ENCODE peak calls at places on chromosomes 4 and X, in four cellular contexts. One of them, this sample, is unnamed.

GRCh38 chrX:130047416-130047815 is 62.9 kb downstream of the ELF4 start:
- DNase-seq in HepG2: no peak
- DNase-seq in K562: no peak
- DNase-seq in H1: no peak
- DNase-seq in this sample: no peak

GRCh38 chrX:11287505-11287904 is 5.7 kb upstream of the AMELX start:
- DNase-seq in HepG2: no peak
- DNase-seq in K562: no peak
- DNase-seq in H1: no peak
- DNase-seq in this sample: no peak

GRCh38 chrX:67558267-67558666 is 14.4 kb downstream of the AR start:
- DNase-seq in HepG2: no peak
- DNase-seq in K562: no peak
- DNase-seq in H1: no peak
- DNase-seq in this sample: no peak

GRCh38 chr4:174154455-174154854 is 129.0 kb downstream of the FBXO8 start:
- DNase-seq in HepG2: no peak
- DNase-seq in K562: peak; percentile 64
- DNase-seq in H1: no peak
- DNase-seq in this sample: peak; percentile 43

GRCh38 chrX:369563-370101 is 17.1 kb downstream of the PPP2R3B start:
- DNase-seq in HepG2: no peak
- DNase-seq in K562: no peak
- DNase-seq in H1: no peak
- DNase-seq in this sample: no peak

GRCh38 chr4:38189445-38189844 is 229.2 kb downstream of the PTTG2 start:
- DNase-seq in HepG2: peak; percentile 65
- DNase-seq in K562: peak; percentile 67
- DNase-seq in H1: no peak
- DNase-seq in this sample: peak; percentile 74

GRCh38 chr4:128298129-128298758 is 10.6 kb upstream of the PGRMC2 start:
- DNase-seq in HepG2: no peak
- DNase-seq in K562: no peak
- DNase-seq in H1: no peak
- DNase-seq in this sample: no peak

GRCh38 chr4:79650217-79650616 is 242.2 kb upstream of the GK2 start:
- DNase-seq in HepG2: no peak
- DNase-seq in K562: no peak
- DNase-seq in H1: no peak
- DNase-seq in this sample: no peak

GRCh38 chrX:154539077-154539476 is 7.6 kb downstream of the G6PD start:
- DNase-seq in HepG2: no peak
- DNase-seq in K562: no peak
- DNase-seq in H1: no peak
- DNase-seq in this sample: no peak

GRCh38 chr4:138330531-138330930 is 88.4 kb upstream of the SLC7A11 start:
- DNase-seq in HepG2: no peak
- DNase-seq in K562: no peak
- DNase-seq in H1: no peak
- DNase-seq in this sample: no peak

GRCh38 chrX:41723305-41723704 is 676 bp upstream of the GPR82 start:
- DNase-seq in HepG2: no peak
- DNase-seq in K562: no peak
- DNase-seq in H1: no peak
- DNase-seq in this sample: no peak

GRCh38 chr4:132297346-132297745 is 851.7 kb upstream of the PCDH10 start:
- DNase-seq in HepG2: no peak
- DNase-seq in K562: no peak
- DNase-seq in H1: no peak
- DNase-seq in this sample: no peak

GRCh38 chrX:80206647-80207046 is 192.1 kb downstream of the TBX22 start:
- DNase-seq in HepG2: no peak
- DNase-seq in K562: peak; percentile 27
- DNase-seq in H1: no peak
- DNase-seq in this sample: no peak

GRCh38 chr4:87257523-87257922 is 37.1 kb upstream of the KLHL8 start:
- DNase-seq in HepG2: no peak
- DNase-seq in K562: no peak
- DNase-seq in H1: no peak
- DNase-seq in this sample: no peak

GRCh38 chr4:181528570-181529184 is 714.5 kb upstream of the TENM3 start:
- DNase-seq in HepG2: peak; percentile 56
- DNase-seq in K562: peak; percentile 59
- DNase-seq in H1: peak; percentile 89
- DNase-seq in this sample: peak; percentile 2

GRCh38 chr4:140141196-140141845 is 12.7 kb downstream of the MAML3 start:
- DNase-seq in HepG2: no peak
- DNase-seq in K562: no peak
- DNase-seq in H1: no peak
- DNase-seq in this sample: no peak

GRCh38 chr4:119946359-119946758 is 120.3 kb downstream of the MAD2L1 start:
- DNase-seq in HepG2: no peak
- DNase-seq in K562: no peak
- DNase-seq in H1: no peak
- DNase-seq in this sample: no peak

GRCh38 chr4:175745340-175745739 is 66.7 kb downstream of the GPM6A start:
- DNase-seq in HepG2: no peak
- DNase-seq in K562: no peak
- DNase-seq in H1: no peak
- DNase-seq in this sample: no peak

GRCh38 chrX:17826609-17827496 is 34.2 kb downstream of the RAI2 start:
- DNase-seq in HepG2: no peak
- DNase-seq in K562: no peak
- DNase-seq in H1: no peak
- DNase-seq in this sample: no peak

GRCh38 chrX:135707880-135708279 is 5.6 kb upstream of the CT45A1 start:
- DNase-seq in HepG2: peak; percentile 31
- DNase-seq in K562: peak; percentile 82
- DNase-seq in H1: peak; percentile 49
- DNase-seq in this sample: peak; percentile 8

GRCh38 chr4:8384397-8385060 is 56.0 kb downstream of the ACOX3 start:
- DNase-seq in HepG2: no peak
- DNase-seq in K562: no peak
- DNase-seq in H1: no peak
- DNase-seq in this sample: no peak

GRCh38 chr4:186789671-186790070 is 66.0 kb upstream of the FAT1 start:
- DNase-seq in HepG2: no peak
- DNase-seq in K562: no peak
- DNase-seq in H1: no peak
- DNase-seq in this sample: no peak

GRCh38 chr4:105785792-105786191 is 77.2 kb downstream of the GSTCD start:
- DNase-seq in HepG2: no peak
- DNase-seq in K562: no peak
- DNase-seq in H1: no peak
- DNase-seq in this sample: no peak

GRCh38 chr4:38411092-38411491 is 252.9 kb upstream of the KLF3 start:
- DNase-seq in HepG2: no peak
- DNase-seq in K562: no peak
- DNase-seq in H1: no peak
- DNase-seq in this sample: no peak

GRCh38 chr4:87011340-87012034 is 76.7 kb downstream of the AFF1 start:
- DNase-seq in HepG2: no peak
- DNase-seq in K562: peak; percentile 84
- DNase-seq in H1: no peak
- DNase-seq in this sample: peak; percentile 80

GRCh38 chrX:20026278-20026677 is 35.4 kb upstream of the BCLAF3 start:
- DNase-seq in HepG2: peak; percentile 50
- DNase-seq in K562: no peak
- DNase-seq in H1: no peak
- DNase-seq in this sample: peak; percentile 17

GRCh38 chr4:53840643-53841042 is 223.8 kb downstream of the CHIC2 start:
- DNase-seq in HepG2: no peak
- DNase-seq in K562: no peak
- DNase-seq in H1: no peak
- DNase-seq in this sample: peak; percentile 1

GRCh38 chrX:19991350-19991718 is 473 bp upstream of the BCLAF3 start:
- DNase-seq in HepG2: no peak
- DNase-seq in K562: no peak
- DNase-seq in H1: no peak
- DNase-seq in this sample: no peak

GRCh38 chr4:64402684-64403083 is 6.6 kb downstream of the TECRL start:
- DNase-seq in HepG2: no peak
- DNase-seq in K562: no peak
- DNase-seq in H1: no peak
- DNase-seq in this sample: no peak

GRCh38 chr4:1797861-1798529 is 4.9 kb downstream of the FGFR3 start:
- DNase-seq in HepG2: peak; percentile 60
- DNase-seq in K562: no peak
- DNase-seq in H1: no peak
- DNase-seq in this sample: no peak

GRCh38 chr4:29405151-29405550 is 1315.0 kb upstream of the PCDH7 start:
- DNase-seq in HepG2: no peak
- DNase-seq in K562: no peak
- DNase-seq in H1: no peak
- DNase-seq in this sample: no peak

GRCh38 chr4:61376301-61376700 is 176.2 kb downstream of the ADGRL3 start:
- DNase-seq in HepG2: no peak
- DNase-seq in K562: no peak
- DNase-seq in H1: no peak
- DNase-seq in this sample: no peak

GRCh38 chr4:116180056-116180690 is 905.2 kb downstream of the TRAM1L1 start:
- DNase-seq in HepG2: no peak
- DNase-seq in K562: peak; percentile 14
- DNase-seq in H1: no peak
- DNase-seq in this sample: peak; percentile 9

GRCh38 chr4:5959221-5959982 is 58.8 kb downstream of the C4orf50 start:
- DNase-seq in HepG2: no peak
- DNase-seq in K562: no peak
- DNase-seq in H1: no peak
- DNase-seq in this sample: no peak
- TF ChIP-seq MAFK in HepG2: no peak
- TF ChIP-seq MAFK in K562: no peak
- TF ChIP-seq MAFK in H1: no peak
- TF ChIP-seq MAFK in this sample: no peak

DNA sequence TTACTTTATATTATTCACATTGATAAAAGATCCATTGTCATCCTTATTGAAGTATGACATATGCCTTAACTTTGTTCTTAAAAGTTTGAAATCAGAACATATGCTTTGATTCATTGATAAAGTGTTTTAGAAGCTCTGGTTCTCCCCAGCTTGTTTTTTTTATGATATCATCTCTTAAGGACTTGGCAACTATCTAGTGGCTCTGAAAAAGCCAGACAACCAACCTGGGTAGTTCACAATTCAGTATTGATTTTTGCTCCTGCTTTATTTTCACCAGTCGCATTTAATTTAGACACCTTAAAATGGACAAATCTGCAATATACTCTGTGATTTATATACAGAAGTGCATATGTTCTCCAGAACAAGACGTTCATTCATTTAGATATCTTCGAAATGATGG is 70.1 kb downstream of the GRIA2 start:
- DNase-seq in HepG2: no peak
- DNase-seq in K562: no peak
- DNase-seq in H1: no peak
- DNase-seq in this sample: no peak
- TF ChIP-seq CHD2 in HepG2: no peak
- TF ChIP-seq CHD2 in K562: no peak
- TF ChIP-seq CHD2 in H1: no peak
- TF ChIP-seq CHD2 in this sample: no peak

DNA sequence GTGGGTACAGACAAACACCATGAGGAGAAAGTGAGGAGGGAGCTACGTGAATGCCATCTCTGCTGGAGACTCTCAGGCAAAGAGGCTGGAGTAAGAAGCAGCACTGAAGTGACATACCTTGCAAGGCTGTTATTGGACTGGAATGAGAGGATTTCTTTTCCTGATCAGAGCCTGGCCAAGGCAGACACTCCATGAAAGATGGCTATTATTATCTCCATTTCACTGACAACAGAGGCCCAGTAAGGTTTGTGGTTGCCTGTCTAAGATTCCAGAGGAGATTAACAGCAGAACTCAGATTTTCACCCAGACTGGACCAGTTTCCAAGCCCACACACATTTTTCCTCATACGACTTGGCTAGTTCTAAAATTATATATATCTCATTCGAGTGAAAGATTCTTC is 162.0 kb upstream of the EOLA2 start:
- DNase-seq in HepG2: no peak
- DNase-seq in K562: no peak
- DNase-seq in H1: no peak
- DNase-seq in this sample: no peak
- TF ChIP-seq MAFK in HepG2: no peak
- TF ChIP-seq MAFK in K562: no peak
- TF ChIP-seq MAFK in H1: no peak
- TF ChIP-seq MAFK in this sample: no peak

GRCh38 chr4:159248383-159249178 is 145.7 kb downstream of the RAPGEF2 start:
- DNase-seq in HepG2: peak; percentile 47
- DNase-seq in K562: no peak
- DNase-seq in H1: no peak
- DNase-seq in this sample: peak; percentile 18
- TF ChIP-seq CHD2 in HepG2: no peak
- TF ChIP-seq CHD2 in K562: no peak
- TF ChIP-seq CHD2 in H1: no peak
- TF ChIP-seq CHD2 in this sample: no peak

GRCh38 chr4:16448240-16448639 is 222.0 kb upstream of the TAPT1 start:
- DNase-seq in HepG2: no peak
- DNase-seq in K562: no peak
- DNase-seq in H1: no peak
- DNase-seq in this sample: no peak

GRCh38 chr4:16443504-16444088 is 217.3 kb upstream of the TAPT1 start:
- DNase-seq in HepG2: peak; percentile 30
- DNase-seq in K562: peak; percentile 54
- DNase-seq in H1: no peak
- DNase-seq in this sample: peak; percentile 34

GRCh38 chr4:16450724-16451123 is 224.5 kb upstream of the TAPT1 start:
- DNase-seq in HepG2: no peak
- DNase-seq in K562: no peak
- DNase-seq in H1: no peak
- DNase-seq in this sample: no peak

GRCh38 chr4:16450031-16450430 is 223.8 kb upstream of the TAPT1 start:
- DNase-seq in HepG2: no peak
- DNase-seq in K562: no peak
- DNase-seq in H1: no peak
- DNase-seq in this sample: no peak

DNA sequence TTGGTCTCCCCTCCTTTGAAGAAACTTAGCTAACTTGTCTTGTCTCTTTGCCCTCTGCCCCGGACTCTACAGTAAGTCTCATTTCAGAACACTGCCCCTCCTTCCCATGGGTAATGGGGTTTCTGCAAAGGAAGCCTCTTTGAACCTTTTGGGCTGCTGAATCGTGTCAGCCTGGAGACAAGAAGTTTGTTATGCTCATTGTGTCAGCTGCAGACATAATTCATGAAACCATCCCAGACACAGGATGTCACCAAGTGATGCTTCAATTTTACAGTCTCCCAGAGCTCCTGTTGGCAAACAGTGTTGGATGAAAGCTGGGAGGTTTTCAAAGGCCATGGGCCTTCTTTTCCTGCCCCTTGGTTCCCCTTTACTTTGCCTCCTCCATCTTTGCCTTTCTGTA is 223.1 kb upstream of the TAPT1 start:
- DNase-seq in HepG2: no peak
- DNase-seq in K562: no peak
- DNase-seq in H1: no peak
- DNase-seq in this sample: no peak
- TF ChIP-seq MAFK in HepG2: no peak
- TF ChIP-seq MAFK in K562: no peak
- TF ChIP-seq MAFK in H1: no peak
- TF ChIP-seq MAFK in this sample: no peak

GRCh38 chr4:123564758-123565346 is 168.3 kb downstream of the SPRY1 start:
- DNase-seq in HepG2: peak; percentile 92
- DNase-seq in K562: peak; percentile 87
- DNase-seq in H1: peak; percentile 52
- DNase-seq in this sample: peak; percentile 81
- TF ChIP-seq CHD2 in HepG2: no peak
- TF ChIP-seq CHD2 in K562: no peak
- TF ChIP-seq CHD2 in H1: no peak
- TF ChIP-seq CHD2 in this sample: no peak